ENCODE peak calls at places on chromosomes 13 and 19, in six cellular contexts. One of them, this sample, is unnamed.
A peak's percentile ranks its signal among the peaks of the same experiment; 100 is the strongest.

GRCh38 chr19:2333027-2333806 is 4.7 kb downstream of the SPPL2B start:
- DNase-seq in heart left ventricle: no peak
- DNase-seq in A673: no peak
- DNase-seq in foreskin fibroblast: no peak
- DNase-seq in cardiac fibroblast: no peak
- DNase-seq in A549: no peak
- DNase-seq in this sample: no peak

GRCh38 chr19:19464339-19465098 is 50.8 kb downstream of the TSSK6 start:
- DNase-seq in heart left ventricle: no peak
- DNase-seq in A673: peak; percentile 66
- DNase-seq in foreskin fibroblast: peak; percentile 64
- DNase-seq in cardiac fibroblast: peak; percentile 78
- DNase-seq in A549: no peak
- DNase-seq in this sample: peak; percentile 89

GRCh38 chr13:26992951-26993490 is 178.6 kb downstream of the USP12 start:
- DNase-seq in heart left ventricle: no peak
- DNase-seq in A673: no peak
- DNase-seq in foreskin fibroblast: no peak
- DNase-seq in cardiac fibroblast: no peak
- DNase-seq in A549: no peak
- DNase-seq in this sample: no peak

GRCh38 chr13:101309014-101309619 is 107.2 kb downstream of the NALCN start:
- DNase-seq in heart left ventricle: no peak
- DNase-seq in A673: no peak
- DNase-seq in foreskin fibroblast: peak; percentile 59
- DNase-seq in cardiac fibroblast: peak; percentile 46
- DNase-seq in A549: no peak
- DNase-seq in this sample: peak; percentile 16

GRCh38 chr13:103812966-103813365 is 746.7 kb upstream of the SLC10A2 start:
- DNase-seq in heart left ventricle: no peak
- DNase-seq in A673: no peak
- DNase-seq in foreskin fibroblast: no peak
- DNase-seq in cardiac fibroblast: peak; percentile 52
- DNase-seq in A549: no peak
- DNase-seq in this sample: no peak

GRCh38 chr13:45434556-45435371 is 16.6 kb upstream of the SLC25A30 start:
- DNase-seq in heart left ventricle: no peak
- DNase-seq in A673: no peak
- DNase-seq in foreskin fibroblast: no peak
- DNase-seq in cardiac fibroblast: no peak
- DNase-seq in A549: no peak
- DNase-seq in this sample: no peak

GRCh38 chr19:6416658-6417405 is 7.8 kb downstream of the KHSRP start:
- DNase-seq in heart left ventricle: no peak
- DNase-seq in A673: no peak
- DNase-seq in foreskin fibroblast: no peak
- DNase-seq in cardiac fibroblast: no peak
- DNase-seq in A549: no peak
- DNase-seq in this sample: no peak

GRCh38 chr19:3984584-3984907 is 717 bp downstream of the EEF2 start:
- DNase-seq in heart left ventricle: no peak
- DNase-seq in A673: no peak
- DNase-seq in foreskin fibroblast: no peak
- DNase-seq in cardiac fibroblast: no peak
- DNase-seq in A549: no peak
- DNase-seq in this sample: no peak

GRCh38 chr19:12955996-12956395 is 1.0 kb downstream of the GADD45GIP1 start:
- DNase-seq in heart left ventricle: no peak
- DNase-seq in A673: no peak
- DNase-seq in foreskin fibroblast: peak; percentile 17
- DNase-seq in cardiac fibroblast: no peak
- DNase-seq in A549: no peak
- DNase-seq in this sample: peak; percentile 28

GRCh38 chr13:100673831-100674362 is 698 bp downstream of the TMTC4 start:
- DNase-seq in heart left ventricle: peak; percentile 52
- DNase-seq in A673: peak; percentile 89
- DNase-seq in foreskin fibroblast: peak; percentile 89
- DNase-seq in cardiac fibroblast: peak; percentile 86
- DNase-seq in A549: peak; percentile 63
- DNase-seq in this sample: peak; percentile 84

GRCh38 chr13:32164622-32165268 is 133.2 kb downstream of the FRY start:
- DNase-seq in heart left ventricle: no peak
- DNase-seq in A673: peak; percentile 90
- DNase-seq in foreskin fibroblast: peak; percentile 64
- DNase-seq in cardiac fibroblast: peak; percentile 78
- DNase-seq in A549: peak; percentile 50
- DNase-seq in this sample: peak; percentile 58

GRCh38 chr13:51009597-51009996 is 100.0 kb downstream of the RNASEH2B start:
- DNase-seq in heart left ventricle: no peak
- DNase-seq in A673: no peak
- DNase-seq in foreskin fibroblast: no peak
- DNase-seq in cardiac fibroblast: no peak
- DNase-seq in A549: no peak
- DNase-seq in this sample: no peak

GRCh38 chr13:110419391-110419791 is 112.3 kb downstream of the COL4A2 start:
- DNase-seq in heart left ventricle: no peak
- DNase-seq in A673: no peak
- DNase-seq in foreskin fibroblast: no peak
- DNase-seq in cardiac fibroblast: no peak
- DNase-seq in A549: peak; percentile 58
- DNase-seq in this sample: peak; percentile 70

GRCh38 chr13:106117035-106117434 is 418.4 kb downstream of the EFNB2 start:
- DNase-seq in heart left ventricle: no peak
- DNase-seq in A673: no peak
- DNase-seq in foreskin fibroblast: peak; percentile 87
- DNase-seq in cardiac fibroblast: no peak
- DNase-seq in A549: no peak
- DNase-seq in this sample: peak; percentile 60

GRCh38 chr13:44884076-44884729 is 105.1 kb downstream of the NUFIP1 start:
- DNase-seq in heart left ventricle: no peak
- DNase-seq in A673: no peak
- DNase-seq in foreskin fibroblast: peak; percentile 92
- DNase-seq in cardiac fibroblast: peak; percentile 81
- DNase-seq in A549: no peak
- DNase-seq in this sample: peak; percentile 54

GRCh38 chr13:100506600-100507422 is 81.8 kb downstream of the GGACT start:
- DNase-seq in heart left ventricle: no peak
- DNase-seq in A673: no peak
- DNase-seq in foreskin fibroblast: peak; percentile 16
- DNase-seq in cardiac fibroblast: no peak
- DNase-seq in A549: no peak
- DNase-seq in this sample: no peak

GRCh38 chr13:86193281-86193680 is 394.1 kb upstream of the SLITRK6 start:
- DNase-seq in heart left ventricle: no peak
- DNase-seq in A673: no peak
- DNase-seq in foreskin fibroblast: no peak
- DNase-seq in cardiac fibroblast: no peak
- DNase-seq in A549: no peak
- DNase-seq in this sample: peak; percentile 28

GRCh38 chr19:33777753-33778088 is 18.9 kb upstream of the KCTD15 start:
- DNase-seq in heart left ventricle: no peak
- DNase-seq in A673: no peak
- DNase-seq in foreskin fibroblast: no peak
- DNase-seq in cardiac fibroblast: no peak
- DNase-seq in A549: no peak
- DNase-seq in this sample: no peak

GRCh38 chr13:99572921-99573320 is 71.6 kb downstream of the TM9SF2 start:
- DNase-seq in heart left ventricle: no peak
- DNase-seq in A673: peak; percentile 68
- DNase-seq in foreskin fibroblast: peak; percentile 51
- DNase-seq in cardiac fibroblast: peak; percentile 32
- DNase-seq in A549: no peak
- DNase-seq in this sample: no peak

GRCh38 chr19:7679017-7679720 is 1.5 kb upstream of the TRAPPC5 start:
- DNase-seq in heart left ventricle: no peak
- DNase-seq in A673: peak; percentile 37
- DNase-seq in foreskin fibroblast: no peak
- DNase-seq in cardiac fibroblast: no peak
- DNase-seq in A549: no peak
- DNase-seq in this sample: peak; percentile 14

GRCh38 chr13:97215325-97215724 is 6.8 kb upstream of the MBNL2 start:
- DNase-seq in heart left ventricle: no peak
- DNase-seq in A673: no peak
- DNase-seq in foreskin fibroblast: no peak
- DNase-seq in cardiac fibroblast: no peak
- DNase-seq in A549: no peak
- DNase-seq in this sample: no peak

GRCh38 chr13:109494955-109495354 is 291.4 kb downstream of the IRS2 start:
- DNase-seq in heart left ventricle: no peak
- DNase-seq in A673: peak; percentile 85
- DNase-seq in foreskin fibroblast: peak; percentile 63
- DNase-seq in cardiac fibroblast: peak; percentile 89
- DNase-seq in A549: no peak
- DNase-seq in this sample: peak; percentile 81

GRCh38 chr13:42644841-42645240 is 70.9 kb downstream of the TNFSF11 start:
- DNase-seq in heart left ventricle: no peak
- DNase-seq in A673: peak; percentile 66
- DNase-seq in foreskin fibroblast: no peak
- DNase-seq in cardiac fibroblast: no peak
- DNase-seq in A549: no peak
- DNase-seq in this sample: no peak

GRCh38 chr13:44768775-44769578 is 192.8 kb upstream of the TSC22D1 start:
- DNase-seq in heart left ventricle: no peak
- DNase-seq in A673: no peak
- DNase-seq in foreskin fibroblast: no peak
- DNase-seq in cardiac fibroblast: no peak
- DNase-seq in A549: no peak
- DNase-seq in this sample: no peak

GRCh38 chr13:77865588-77865987 is 53.0 kb downstream of the EDNRB start:
- DNase-seq in heart left ventricle: no peak
- DNase-seq in A673: no peak
- DNase-seq in foreskin fibroblast: no peak
- DNase-seq in cardiac fibroblast: no peak
- DNase-seq in A549: no peak
- DNase-seq in this sample: no peak

GRCh38 chr13:89936256-89936655 is 1411.2 kb upstream of the MIR17HG start:
- DNase-seq in heart left ventricle: no peak
- DNase-seq in A673: no peak
- DNase-seq in foreskin fibroblast: no peak
- DNase-seq in cardiac fibroblast: no peak
- DNase-seq in A549: no peak
- DNase-seq in this sample: peak; percentile 11

GRCh38 chr13:93260591-93260990 is 34.0 kb downstream of the GPC6 start:
- DNase-seq in heart left ventricle: no peak
- DNase-seq in A673: no peak
- DNase-seq in foreskin fibroblast: peak; percentile 63
- DNase-seq in cardiac fibroblast: no peak
- DNase-seq in A549: no peak
- DNase-seq in this sample: peak; percentile 34

GRCh38 chr13:32037471-32037870 is 5.9 kb downstream of the FRY start:
- DNase-seq in heart left ventricle: no peak
- DNase-seq in A673: no peak
- DNase-seq in foreskin fibroblast: no peak
- DNase-seq in cardiac fibroblast: no peak
- DNase-seq in A549: no peak
- DNase-seq in this sample: no peak

GRCh38 chr13:76225815-76226489 is 589.8 kb downstream of the LMO7 start:
- DNase-seq in heart left ventricle: peak; percentile 52
- DNase-seq in A673: no peak
- DNase-seq in foreskin fibroblast: peak; percentile 84
- DNase-seq in cardiac fibroblast: peak; percentile 29
- DNase-seq in A549: no peak
- DNase-seq in this sample: no peak

GRCh38 chr13:79909664-79910063 is 428.7 kb downstream of the NDFIP2 start:
- DNase-seq in heart left ventricle: no peak
- DNase-seq in A673: no peak
- DNase-seq in foreskin fibroblast: no peak
- DNase-seq in cardiac fibroblast: no peak
- DNase-seq in A549: no peak
- DNase-seq in this sample: no peak

GRCh38 chr13:113815151-113816058 is 48.5 kb downstream of the GAS6 start:
- DNase-seq in heart left ventricle: no peak
- DNase-seq in A673: peak; percentile 34
- DNase-seq in foreskin fibroblast: peak; percentile 45
- DNase-seq in cardiac fibroblast: no peak
- DNase-seq in A549: no peak
- DNase-seq in this sample: no peak
- H3K4me3 ChIP-seq in heart left ventricle: peak overlapping the region; percentile 19
- H3K4me3 ChIP-seq in A673: no peak overlapping the region
- H3K4me3 ChIP-seq in foreskin fibroblast: no peak overlapping the region
- H3K4me3 ChIP-seq in cardiac fibroblast: no peak overlapping the region
- H3K4me3 ChIP-seq in A549: no peak overlapping the region
- H3K4me3 ChIP-seq in this sample: no peak overlapping the region

DNA sequence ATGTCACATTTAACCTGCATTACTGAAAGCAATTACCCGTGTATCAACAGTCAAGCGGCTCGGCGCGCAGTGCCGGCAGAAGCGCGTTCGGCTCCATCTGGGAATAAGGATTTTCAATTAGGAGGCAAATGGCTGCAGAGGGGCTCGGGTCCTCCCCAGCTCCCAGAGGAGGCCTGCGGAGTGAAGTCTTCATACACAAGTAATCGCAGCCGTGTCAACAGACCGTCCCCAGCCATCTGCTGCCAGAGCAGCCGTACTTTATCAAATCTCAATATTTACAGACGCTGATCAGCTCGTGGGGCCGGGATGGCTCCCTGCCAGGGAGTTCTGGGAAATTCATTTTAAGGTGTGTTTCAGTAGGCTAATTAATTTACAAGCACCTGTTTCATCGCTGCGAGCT is 252.5 kb downstream of the TEX29 start:
- DNase-seq in heart left ventricle: no peak
- DNase-seq in A673: no peak
- DNase-seq in foreskin fibroblast: no peak
- DNase-seq in cardiac fibroblast: no peak
- DNase-seq in A549: no peak
- DNase-seq in this sample: no peak
- TF ChIP-seq CTCF in heart left ventricle: no peak
- TF ChIP-seq CTCF in A673: no peak
- TF ChIP-seq CTCF in foreskin fibroblast: no peak
- TF ChIP-seq CTCF in cardiac fibroblast: no peak
- TF ChIP-seq CTCF in A549: no peak
- TF ChIP-seq CTCF in this sample: no peak

GRCh38 chr13:38763446-38764381 is 76.8 kb downstream of the FREM2 start:
- DNase-seq in heart left ventricle: no peak
- DNase-seq in A673: peak; percentile 87
- DNase-seq in foreskin fibroblast: peak; percentile 3
- DNase-seq in cardiac fibroblast: peak; percentile 58
- DNase-seq in A549: peak; percentile 1
- DNase-seq in this sample: peak; percentile 55
- H3K4me3 ChIP-seq in heart left ventricle: no peak overlapping the region
- H3K4me3 ChIP-seq in A673: no peak overlapping the region
- H3K4me3 ChIP-seq in foreskin fibroblast: no peak overlapping the region
- H3K4me3 ChIP-seq in cardiac fibroblast: no peak overlapping the region
- H3K4me3 ChIP-seq in A549: no peak overlapping the region
- H3K4me3 ChIP-seq in this sample: no peak overlapping the region

GRCh38 chr19:45753548-45753947 is 15.5 kb downstream of the SIX5 start:
- DNase-seq in heart left ventricle: no peak
- DNase-seq in A673: no peak
- DNase-seq in foreskin fibroblast: no peak
- DNase-seq in cardiac fibroblast: no peak
- DNase-seq in A549: no peak
- DNase-seq in this sample: no peak
- TF ChIP-seq CTCF in heart left ventricle: no peak
- TF ChIP-seq CTCF in A673: no peak
- TF ChIP-seq CTCF in foreskin fibroblast: peak; percentile 10
- TF ChIP-seq CTCF in cardiac fibroblast: no peak
- TF ChIP-seq CTCF in A549: no peak
- TF ChIP-seq CTCF in this sample: no peak

GRCh38 chr19:51702103-51702753 is 9.1 kb downstream of the SPACA6 start:
- DNase-seq in heart left ventricle: peak; percentile 76
- DNase-seq in A673: peak; percentile 41
- DNase-seq in foreskin fibroblast: peak; percentile 60
- DNase-seq in cardiac fibroblast: peak; percentile 78
- DNase-seq in A549: peak; percentile 74
- DNase-seq in this sample: peak; percentile 82
- H3K4me3 ChIP-seq in heart left ventricle: no peak overlapping the region
- H3K4me3 ChIP-seq in A673: no peak overlapping the region
- H3K4me3 ChIP-seq in foreskin fibroblast: no peak overlapping the region
- H3K4me3 ChIP-seq in cardiac fibroblast: no peak overlapping the region
- H3K4me3 ChIP-seq in A549: no peak overlapping the region
- H3K4me3 ChIP-seq in this sample: no peak overlapping the region